ENCODE peak calls at places on chromosomes 12 and 14, in seven cellular contexts. G is aorta; H is RWPE2; F is Peyer's patch; B is CD8-positive, alpha-beta memory T cell; Y is cardiac muscle cell; L is GM12878. E is an unnamed sample.

GRCh38 chr12:78189656-78190055 is 359.0 kb downstream of the NAV3 start:
- DNase-seq in G (no peak), H (no peak), F (no peak), B (no peak), Y (no peak), L (no peak), E (no peak)

GRCh38 chr12:10873374-10873773 is 10.7 kb downstream of the PRH1 start:
- DNase-seq in G (no peak), H (no peak), F (no peak), B (no peak), Y (peak; percentile 80), L (no peak), E (no peak)

GRCh38 chr14:105860615-105861580 is 334.5 kb downstream of the TMEM121 start:
- DNase-seq in G (peak; percentile 50), H (peak; percentile 58), F (peak; percentile 16), B (peak; percentile 0), Y (no peak), L (no peak), E (no peak)

GRCh38 chr14:35355981-35356839 is 48.3 kb downstream of the NFKBIA start:
- DNase-seq in G (no peak), H (no peak), F (no peak), B (no peak), Y (peak; percentile 75), L (no peak), E (no peak)

GRCh38 chr12:77888611-77889010 is 57.9 kb downstream of the NAV3 start:
- DNase-seq in G (no peak), H (no peak), F (no peak), B (no peak), Y (peak; percentile 65), L (no peak), E (no peak)

GRCh38 chr12:126258190-126258589 is 1193.0 kb downstream of the AACS start:
- DNase-seq in G (no peak), H (no peak), F (no peak), B (no peak), Y (no peak), L (no peak), E (no peak)

GRCh38 chr12:63008372-63008771 is 73.4 kb upstream of the PPM1H start:
- DNase-seq in G (no peak), H (no peak), F (no peak), B (no peak), Y (no peak), L (no peak), E (no peak)

GRCh38 chr14:86646688-86647687 is 1117.0 kb downstream of the FLRT2 start:
- DNase-seq in G (no peak), H (no peak), F (no peak), B (no peak), Y (peak; percentile 19), L (no peak), E (no peak)

GRCh38 chr12:107731376-107731775 is 29.6 kb downstream of the PRDM4 start:
- DNase-seq in G (no peak), H (no peak), F (peak; percentile 73), B (no peak), Y (no peak), L (no peak), E (no peak)

GRCh38 chr14:52110441-52111086 is 41.7 kb upstream of the NID2 start:
- DNase-seq in G (no peak), H (no peak), F (no peak), B (no peak), Y (peak; percentile 91), L (no peak), E (no peak)

GRCh38 chr12:131035268-131035681 is 81.6 kb downstream of the ADGRD1 start:
- DNase-seq in G (no peak), H (peak; percentile 34), F (no peak), B (no peak), Y (no peak), L (no peak), E (no peak)

GRCh38 chr12:120670667-120671066 is 16.3 kb upstream of the MLEC start:
- DNase-seq in G (no peak), H (no peak), F (no peak), B (no peak), Y (no peak), L (peak; percentile 70), E (no peak)

GRCh38 chr14:78403278-78403815 is 233.2 kb downstream of the NRXN3 start:
- DNase-seq in G (no peak), H (no peak), F (no peak), B (no peak), Y (peak; percentile 47), L (peak; percentile 83), E (no peak)

GRCh38 chr12:54417712-54418440 is 1.2 kb downstream of the ITGA5 start:
- DNase-seq in G (no peak), H (no peak), F (no peak), B (peak; percentile 32), Y (no peak), L (no peak), E (no peak)
- H3K4me1 ChIP-seq in G (peaks cover 3% of the 10 kb centered on the region), H (peaks cover 70% of the 10 kb centered on the region), F (peaks cover 50% of the 10 kb centered on the region), B (peaks cover 66% of the 10 kb centered on the region), Y (peaks cover 6% of the 10 kb centered on the region), L (peaks cover 12% of the 10 kb centered on the region), E (peaks cover 72% of the 10 kb centered on the region)

GRCh38 chr12:124851344-124851743 is 12.3 kb downstream of the SCARB1 start:
- DNase-seq in G (no peak), H (no peak), F (no peak), B (no peak), Y (no peak), L (no peak), E (no peak)

GRCh38 chr12:124852911-124853441 is 10.7 kb downstream of the SCARB1 start:
- DNase-seq in G (no peak), H (no peak), F (no peak), B (no peak), Y (no peak), L (no peak), E (no peak)

GRCh38 chr12:124854637-124855184 is 9.0 kb downstream of the SCARB1 start:
- DNase-seq in G (no peak), H (no peak), F (no peak), B (no peak), Y (no peak), L (no peak), E (no peak)

GRCh38 chr12:124853781-124854636 is 9.7 kb downstream of the SCARB1 start:
- DNase-seq in G (no peak), H (no peak), F (no peak), B (no peak), Y (no peak), L (no peak), E (no peak)

GRCh38 chr12:124852329-124852831 is 11.3 kb downstream of the SCARB1 start:
- DNase-seq in G (no peak), H (no peak), F (peak; percentile 27), B (no peak), Y (peak; percentile 61), L (no peak), E (no peak)
- H3K27ac ChIP-seq in G (no peak overlapping the region), H (no peak overlapping the region), F (peak overlapping the region; percentile 73), B (no peak overlapping the region), Y (peak overlapping the region; percentile 43), L (no peak overlapping the region), E (no peak overlapping the region)

GRCh38 chr14:24077086-24077485 is 5.7 kb downstream of the CPNE6 start:
- DNase-seq in G (no peak), H (no peak), F (no peak), B (no peak), Y (no peak), L (no peak), E (no peak)
- H3K27me3 ChIP-seq in G (peaks cover 4% of the 10 kb centered on the region), H (no peaks in the 10 kb centered on the region), F (no peaks in the 10 kb centered on the region), B (no peaks in the 10 kb centered on the region), Y (peaks cover 16% of the 10 kb centered on the region), L (no peaks in the 10 kb centered on the region), E (no peaks in the 10 kb centered on the region)

DNA sequence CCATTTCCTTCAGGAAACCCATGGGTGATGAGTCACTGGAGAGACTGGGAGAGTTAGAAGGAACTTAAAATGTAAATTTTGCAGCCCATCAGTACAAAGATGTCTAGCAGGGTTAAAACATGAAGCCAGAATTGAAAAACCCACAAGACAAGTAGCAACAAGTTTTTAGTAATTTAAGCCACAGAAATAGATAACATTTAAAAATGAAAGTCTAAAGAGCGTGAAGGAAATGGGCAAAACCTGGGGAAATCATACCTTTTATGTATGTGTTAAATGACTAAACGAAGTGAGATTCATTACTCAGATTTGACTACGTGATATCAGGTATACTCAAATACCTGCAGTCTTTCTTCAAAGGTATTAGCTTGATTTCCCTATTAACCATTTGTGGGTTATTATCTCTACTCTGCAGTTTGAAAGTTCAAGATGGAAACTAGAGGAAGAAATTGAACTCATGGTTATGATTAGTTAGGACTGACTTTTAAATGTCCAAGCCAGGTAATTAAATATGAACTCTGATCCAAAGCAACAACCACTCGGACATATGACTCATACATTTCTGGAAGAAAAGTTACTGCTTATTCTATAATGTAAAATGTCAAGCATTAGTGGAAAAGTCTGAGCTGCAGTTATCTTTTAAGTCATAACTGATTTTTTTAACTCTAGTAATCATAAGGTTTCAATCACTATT is 84.1 kb downstream of the ITPR2 start:
- DNase-seq in G (no peak), H (no peak), F (no peak), B (no peak), Y (peak; percentile 58), L (peak; percentile 86), E (no peak)
- H3K4me1 ChIP-seq in G (no peaks in the 10 kb centered on the region), H (peaks cover 28% of the 10 kb centered on the region), F (peaks cover 17% of the 10 kb centered on the region), B (peaks cover 21% of the 10 kb centered on the region), Y (peaks cover 9% of the 10 kb centered on the region), L (peaks cover 64% of the 10 kb centered on the region), E (no peaks in the 10 kb centered on the region)

GRCh38 chr14:70664698-70665447 is 23.2 kb downstream of the TTC9 start:
- DNase-seq in G (no peak), H (no peak), F (no peak), B (no peak), Y (no peak), L (no peak), E (no peak)
- H3K27ac ChIP-seq in G (no peak overlapping the region), H (peak overlapping the region; percentile 53), F (no peak overlapping the region), B (no peak overlapping the region), Y (no peak overlapping the region), L (peak overlapping the region; percentile 89), E (no peak overlapping the region)